ENCODE peak calls at places on chromosomes 16 and 17, in nine cellular contexts. N is fibroblast of lung, Q is GM23338, S is AG09319, I is GM13976, B is epithelial cell of esophagus, V is GM12864, D is neural crest cell, K is ascending aorta. W is an unnamed sample.

GRCh38 chr17:27559506-27559931 is 71.5 kb upstream of the LGALS9 start:
- DNase-seq in B (no peak), Q (no peak), N (peak; percentile 91), I (no peak), S (no peak), D (no peak), K (no peak), V (no peak), W (no peak)

GRCh38 chr16:79037429-79038373 is 562.8 kb downstream of the MAF start:
- DNase-seq in K (no peak), I (no peak), Q (no peak), B (no peak), S (no peak), D (no peak), V (no peak), N (no peak), W (no peak)

GRCh38 chr16:11639925-11640899 is 28.0 kb upstream of the SNN start:
- DNase-seq in K (peak; percentile 95), S (peak; percentile 97), Q (peak; percentile 81), N (peak; percentile 100), B (peak; percentile 97), V (no peak), I (no peak), D (no peak), W (peak; percentile 97)

GRCh38 chr16:87207509-87207908 is 109.7 kb downstream of the C16orf95 start:
- DNase-seq in K (no peak), I (no peak), D (no peak), Q (no peak), V (no peak), N (peak; percentile 87), B (peak; percentile 51), S (peak; percentile 79), W (peak; percentile 76)

GRCh38 chr16:75555213-75555706 is 792 bp downstream of the TMEM231 start:
- DNase-seq in B (peak; percentile 93), K (peak; percentile 92), V (no peak), Q (peak; percentile 98), S (peak; percentile 55), I (peak; percentile 75), D (peak; percentile 73), N (peak; percentile 91), W (peak; percentile 95)

GRCh38 chr16:78045865-78046581 is 23.7 kb downstream of the CLEC3A start:
- DNase-seq in V (no peak), D (peak; percentile 94), N (peak; percentile 55), K (peak; percentile 68), I (peak; percentile 70), B (peak; percentile 43), S (no peak), Q (peak; percentile 93), W (peak; percentile 28)

GRCh38 chr17:43316522-43317142 is 82.2 kb upstream of the ARL4D start:
- DNase-seq in K (peak; percentile 63), B (no peak), N (no peak), D (no peak), Q (peak; percentile 36), S (no peak), V (no peak), I (no peak), W (no peak)

GRCh38 chr17:61385869-61386245 is 13.8 kb upstream of the TBX2 start:
- DNase-seq in B (peak; percentile 39), S (no peak), K (no peak), D (no peak), Q (no peak), V (no peak), N (peak; percentile 46), I (no peak), W (peak; percentile 32)

GRCh38 chr16:16780588-16780987 is 401.6 kb downstream of the NPIPA7 start:
- DNase-seq in N (no peak), B (no peak), D (no peak), V (no peak), S (no peak), I (no peak), Q (peak; percentile 51), K (no peak), W (no peak)

GRCh38 chr17:78399028-78399692 is 20.7 kb downstream of the PGS1 start:
- DNase-seq in V (no peak), D (no peak), B (no peak), I (no peak), N (no peak), K (no peak), Q (no peak), S (no peak), W (no peak)

GRCh38 chr17:39166437-39167335 is 725 bp upstream of the ARL5C start:
- DNase-seq in K (no peak), I (no peak), N (no peak), S (no peak), D (no peak), Q (no peak), B (peak; percentile 42), V (no peak), W (no peak)

GRCh38 chr17:66673668-66674276 is 161.1 kb upstream of the CACNG5 start:
- DNase-seq in D (peak; percentile 55), S (no peak), B (peak; percentile 74), Q (peak; percentile 84), K (no peak), I (no peak), N (peak; percentile 71), V (no peak), W (peak; percentile 83)

GRCh38 chr17:81666092-81666341 is 388 bp downstream of the OXLD1 start:
- DNase-seq in D (no peak), K (no peak), I (no peak), V (no peak), B (no peak), Q (peak; percentile 77), S (no peak), N (peak; percentile 22), W (no peak)

GRCh38 chr16:88619859-88620655 is 18.3 kb upstream of the IL17C start:
- DNase-seq in B (no peak), S (no peak), K (no peak), V (no peak), Q (no peak), I (no peak), N (peak; percentile 94), D (no peak), W (no peak)

GRCh38 chr17:67800495-67800928 is 24.8 kb upstream of the BPTF start:
- DNase-seq in I (peak; percentile 84), N (peak; percentile 80), V (peak; percentile 71), B (peak; percentile 80), D (peak; percentile 72), Q (peak; percentile 90), K (peak; percentile 80), S (peak; percentile 36), W (peak; percentile 83)

GRCh38 chr17:67801626-67802175 is 23.6 kb upstream of the BPTF start:
- DNase-seq in Q (peak; percentile 73), D (no peak), B (peak; percentile 42), I (no peak), V (no peak), K (no peak), S (no peak), N (no peak), W (no peak)
- TF ChIP-seq CTCF in Q (peak; percentile 65), D (no peak), B (peak; percentile 24), I (no peak), V (peak; percentile 51), K (no peak), S (no peak), N (no peak), W (peak; percentile 18)

GRCh38 chr17:47956818-47957590 is 679 bp downstream of the PRR15L start:
- DNase-seq in K (no peak), B (no peak), D (no peak), V (no peak), Q (no peak), I (no peak), S (no peak), N (no peak), W (peak; percentile 35)

GRCh38 chr17:47955497-47956461 is 1.9 kb downstream of the PRR15L start:
- DNase-seq in D (no peak), I (no peak), N (no peak), B (peak; percentile 29), S (no peak), V (no peak), K (no peak), Q (no peak), W (peak; percentile 88)

GRCh38 chr17:47950448-47950847 is 7.2 kb downstream of the PRR15L start:
- DNase-seq in B (no peak), Q (no peak), D (no peak), I (no peak), V (no peak), K (no peak), S (no peak), N (no peak), W (no peak)

GRCh38 chr17:47952181-47953021 is 5.3 kb downstream of the PRR15L start:
- DNase-seq in N (no peak), B (no peak), K (no peak), S (no peak), V (no peak), D (no peak), Q (no peak), I (no peak), W (no peak)

DNA sequence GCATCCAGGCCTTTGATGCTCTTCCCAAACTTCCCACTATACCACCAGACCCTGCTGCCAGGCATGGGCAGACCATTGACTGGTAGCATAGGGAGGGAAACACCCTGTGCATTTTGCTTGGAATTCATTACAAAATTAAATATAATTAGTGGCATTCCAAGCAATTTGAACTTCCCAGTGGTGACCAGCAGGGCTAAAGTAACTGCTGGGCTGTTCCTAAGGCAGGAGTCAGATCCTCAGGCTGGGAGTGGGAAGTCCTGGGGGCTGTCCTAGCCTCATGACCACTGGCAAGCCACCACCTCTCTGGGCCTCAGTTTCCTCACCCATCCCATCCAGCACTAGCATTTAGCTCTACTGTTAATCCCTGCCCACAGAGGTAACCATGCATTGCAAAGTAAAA is 3.7 kb downstream of the PRR15L start:
- DNase-seq in B (no peak), S (no peak), V (no peak), N (no peak), K (no peak), Q (peak; percentile 30), I (no peak), D (no peak), W (no peak)
- TF ChIP-seq CTCF in B (peak; percentile 19), S (no peak), V (no peak), N (peak; percentile 12), K (no peak), Q (no peak), I (no peak), D (peak; percentile 31), W (no peak)

GRCh38 chr17:72385482-72385881 is 264.7 kb downstream of the SOX9 start:
- DNase-seq in Q (no peak), V (no peak), B (no peak), I (no peak), K (no peak), N (no peak), D (no peak), S (no peak), W (no peak)
- TF ChIP-seq CTCF in Q (no peak), V (no peak), B (no peak), I (no peak), K (no peak), N (no peak), D (no peak), S (no peak), W (no peak)

GRCh38 chr17:64282753-64283080 is 19.7 kb upstream of the TEX2 start:
- DNase-seq in K (no peak), B (no peak), V (no peak), S (no peak), D (no peak), N (no peak), Q (no peak), I (no peak), W (no peak)
- TF ChIP-seq CTCF in K (no peak), B (no peak), V (no peak), S (no peak), D (no peak), N (no peak), Q (no peak), I (no peak), W (no peak)